ENCODE peak calls at places on chromosomes 4 and X, in seven cellular contexts. X is CD4-positive, alpha-beta T cell; I is psoas muscle; M is RWPE1; O is heart right ventricle; B is IMR-90; Z is thoracic aorta. R is an unnamed sample.
A peak's percentile ranks its signal among the peaks of the same experiment; 100 is the strongest.

GRCh38 chr4:174550541-174550940 is 28.3 kb upstream of the HPGD start:
- DNase-seq in X (no peak), I (no peak), M (no peak), O (no peak), B (no peak), Z (no peak), R (no peak)

GRCh38 chr4:160233141-160233540 is 1130.3 kb downstream of the RAPGEF2 start:
- DNase-seq in X (no peak), I (no peak), M (no peak), O (no peak), B (no peak), Z (no peak), R (no peak)

GRCh38 chrX:105820247-105820646 is 2.1 kb upstream of the NRK start:
- DNase-seq in X (no peak), I (no peak), M (no peak), O (no peak), B (no peak), Z (no peak), R (no peak)

GRCh38 chr4:48673537-48673936 is 106.5 kb downstream of the FRYL start:
- DNase-seq in X (no peak), I (no peak), M (no peak), O (no peak), B (no peak), Z (no peak), R (no peak)

GRCh38 chr4:157824006-157824405 is 348.8 kb downstream of the GASK1B start:
- DNase-seq in X (no peak), I (no peak), M (no peak), O (no peak), B (no peak), Z (no peak), R (no peak)

GRCh38 chrX:41381685-41382084 is 47.7 kb downstream of the DDX3X start:
- DNase-seq in X (no peak), I (no peak), M (peak; percentile 61), O (peak; percentile 8), B (peak; percentile 90), Z (no peak), R (no peak)

GRCh38 chr4:157143365-157143764 is 67.4 kb downstream of the GLRB start:
- DNase-seq in X (no peak), I (no peak), M (no peak), O (no peak), B (no peak), Z (no peak), R (no peak)

GRCh38 chrX:7798327-7798726 is 44.6 kb upstream of the VCX start:
- DNase-seq in X (no peak), I (no peak), M (no peak), O (no peak), B (no peak), Z (no peak), R (no peak)

GRCh38 chrX:154295664-154296310 is at the start of gene TKTL1:
- DNase-seq in X (no peak), I (no peak), M (no peak), O (no peak), B (no peak), Z (no peak), R (no peak)

GRCh38 chrX:20973038-20973437 is 401.2 kb upstream of the CNKSR2 start:
- DNase-seq in X (no peak), I (no peak), M (no peak), O (no peak), B (no peak), Z (no peak), R (no peak)

GRCh38 chr4:67327245-67327860 is 217.9 kb downstream of the CENPC start:
- DNase-seq in X (peak; percentile 3), I (no peak), M (peak; percentile 79), O (peak; percentile 40), B (peak; percentile 42), Z (no peak), R (peak; percentile 12)

GRCh38 chr4:2923141-2923551 is 40.1 kb downstream of the NOP14 start:
- DNase-seq in X (no peak), I (no peak), M (no peak), O (no peak), B (peak; percentile 55), Z (no peak), R (no peak)

GRCh38 chrX:55056820-55057690 is 17.8 kb upstream of the PAGE2B start:
- DNase-seq in X (no peak), I (no peak), M (no peak), O (no peak), B (peak; percentile 19), Z (no peak), R (no peak)

GRCh38 chr4:105164548-105164947 is 17.9 kb downstream of the TET2 start:
- DNase-seq in X (no peak), I (no peak), M (no peak), O (no peak), B (no peak), Z (no peak), R (no peak)

GRCh38 chr4:47340914-47341313 is 122.6 kb downstream of the COMMD8 start:
- DNase-seq in X (no peak), I (no peak), M (no peak), O (no peak), B (no peak), Z (no peak), R (no peak)

GRCh38 chrX:38816158-38816557 is 14.9 kb downstream of the MID1IP1 start:
- DNase-seq in X (peak; percentile 4), I (no peak), M (no peak), O (no peak), B (no peak), Z (no peak), R (no peak)

GRCh38 chr4:127606823-127607222 is 25.9 kb upstream of the INTU start:
- DNase-seq in X (no peak), I (no peak), M (no peak), O (no peak), B (no peak), Z (no peak), R (no peak)

GRCh38 chr4:151407466-151408379 is 1.3 kb upstream of the FHIP1A start:
- DNase-seq in X (peak; percentile 17), I (no peak), M (no peak), O (no peak), B (no peak), Z (no peak), R (no peak)

GRCh38 chrX:68832101-68832416 is 3.2 kb downstream of the EFNB1 start:
- DNase-seq in X (no peak), I (peak; percentile 67), M (no peak), O (no peak), B (peak; percentile 83), Z (no peak), R (no peak)

GRCh38 chrX:8971116-8971515 is 62.8 kb downstream of the FAM9B start:
- DNase-seq in X (no peak), I (no peak), M (peak; percentile 8), O (no peak), B (peak; percentile 67), Z (no peak), R (no peak)

DNA sequence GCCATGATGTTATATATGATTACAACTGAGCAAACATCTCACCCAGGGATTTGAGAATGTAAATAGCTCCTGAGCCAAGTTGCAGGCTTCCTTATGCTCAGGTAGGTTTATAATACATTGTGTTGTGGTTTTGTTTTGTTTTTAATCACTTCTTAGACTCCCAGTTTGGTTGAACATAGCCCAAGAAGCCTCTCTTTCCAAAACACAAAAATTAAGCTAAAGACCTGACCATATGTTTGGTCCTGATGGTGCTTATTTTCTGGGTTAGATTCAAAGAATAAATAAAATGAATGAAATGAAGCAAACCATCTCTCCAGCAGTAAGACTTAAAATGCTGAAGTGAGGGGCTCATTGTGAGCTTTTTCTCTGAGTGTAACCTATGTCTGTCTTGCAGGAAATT is 93.5 kb downstream of the GRXCR1 start:
- DNase-seq in X (no peak), I (no peak), M (no peak), O (no peak), B (no peak), Z (no peak), R (no peak)
- H3K27ac ChIP-seq in X (no peak overlapping the region), I (no peak overlapping the region), M (no peak overlapping the region), O (no peak overlapping the region), B (no peak overlapping the region), Z (no peak overlapping the region), R (no peak overlapping the region)

GRCh38 chr4:94479358-94480141 is 27.8 kb downstream of the PDLIM5 start:
- DNase-seq in X (no peak), I (no peak), M (no peak), O (no peak), B (no peak), Z (no peak), R (no peak)
- H3K27ac ChIP-seq in X (no peak overlapping the region), I (peak overlapping the region; percentile 84), M (no peak overlapping the region), O (peak overlapping the region; percentile 25), B (no peak overlapping the region), Z (peak overlapping the region; percentile 48), R (no peak overlapping the region)

GRCh38 chrX:133911816-133912495 is 73.4 kb downstream of the GPC3 start:
- DNase-seq in X (no peak), I (no peak), M (no peak), O (no peak), B (no peak), Z (no peak), R (no peak)

GRCh38 chrX:133916984-133917722 is 68.2 kb downstream of the GPC3 start:
- DNase-seq in X (no peak), I (no peak), M (no peak), O (no peak), B (no peak), Z (no peak), R (no peak)

GRCh38 chrX:133913009-133913408 is 72.4 kb downstream of the GPC3 start:
- DNase-seq in X (no peak), I (no peak), M (no peak), O (no peak), B (no peak), Z (no peak), R (no peak)

GRCh38 chrX:133910539-133910938 is 74.9 kb downstream of the GPC3 start:
- DNase-seq in X (no peak), I (no peak), M (no peak), O (no peak), B (no peak), Z (no peak), R (no peak)

DNA sequence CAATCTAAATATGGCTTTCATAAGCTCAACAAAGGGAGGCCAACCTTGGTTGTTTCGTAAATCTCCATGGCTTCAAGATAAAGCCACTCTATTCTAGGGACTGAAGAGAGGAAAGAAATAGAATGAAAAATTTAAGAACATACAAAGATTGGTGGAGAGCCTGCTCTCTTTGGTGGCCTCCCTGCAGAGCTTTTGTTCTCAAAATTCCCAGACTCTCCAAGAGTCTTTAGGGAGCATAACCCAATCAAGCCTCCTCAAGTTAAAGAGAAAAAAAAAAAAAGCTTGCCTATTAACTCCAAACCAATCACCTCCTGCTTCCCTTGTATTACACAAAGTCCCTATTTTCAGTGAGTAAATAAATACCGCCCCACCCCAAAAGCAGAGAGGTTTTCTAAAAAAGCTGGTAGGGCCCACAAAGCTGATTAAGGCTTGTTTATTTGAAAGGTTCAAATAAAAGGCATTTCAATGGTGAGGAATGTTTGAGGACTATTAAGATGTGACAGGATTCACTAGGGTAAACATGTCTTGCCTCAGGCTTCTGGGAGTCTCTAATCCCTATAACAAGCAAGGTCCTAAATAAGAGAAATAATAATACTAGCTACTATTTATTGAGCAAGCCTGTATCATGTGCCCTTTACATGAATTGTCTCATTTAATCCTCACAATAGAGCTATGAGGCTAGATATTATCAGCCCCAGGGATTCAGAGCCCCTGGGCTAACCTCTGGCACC is 71.6 kb downstream of the GPC3 start:
- DNase-seq in X (no peak), I (no peak), M (no peak), O (no peak), B (no peak), Z (no peak), R (no peak)
- H3K27ac ChIP-seq in X (no peak overlapping the region), I (no peak overlapping the region), M (no peak overlapping the region), O (no peak overlapping the region), B (no peak overlapping the region), Z (no peak overlapping the region), R (no peak overlapping the region)

GRCh38 chr4:53907772-53908171 is 156.6 kb downstream of the CHIC2 start:
- DNase-seq in X (no peak), I (no peak), M (no peak), O (no peak), B (no peak), Z (no peak), R (no peak)
- H3K27ac ChIP-seq in X (no peak overlapping the region), I (no peak overlapping the region), M (no peak overlapping the region), O (no peak overlapping the region), B (peak overlapping the region; percentile 54), Z (no peak overlapping the region), R (no peak overlapping the region)